ENCODE peak calls at places on chromosome 15, in six cellular contexts. D is fibroblast of pulmonary artery, G is fibroblast of lung, Q is astrocyte of the spinal cord, Y is A549, N is fibroblast of villous mesenchyme. E is an unnamed sample.

GRCh38 chr15:52699457-52699856 is 20.3 kb upstream of the ATOSA start:
- DNase-seq in D (no peak), G (no peak), Q (no peak), Y (no peak), N (peak; percentile 10), E (no peak)

GRCh38 chr15:69976366-69976994 is 121.2 kb downstream of the TLE3 start:
- DNase-seq in D (peak; percentile 71), G (peak; percentile 53), Q (peak; percentile 46), Y (peak; percentile 35), N (peak; percentile 51), E (peak; percentile 29)

GRCh38 chr15:85725019-85725418 is 69.7 kb downstream of the KLHL25 start:
- DNase-seq in D (peak; percentile 80), G (peak; percentile 77), Q (peak; percentile 76), Y (no peak), N (peak; percentile 85), E (no peak)

GRCh38 chr15:28955686-28956421 is 70.1 kb downstream of the APBA2 start:
- DNase-seq in D (peak; percentile 55), G (peak; percentile 42), Q (peak; percentile 85), Y (no peak), N (peak; percentile 98), E (peak; percentile 89)

GRCh38 chr15:89379423-89379735 is 44.8 kb upstream of the POLG start:
- DNase-seq in D (no peak), G (no peak), Q (no peak), Y (no peak), N (no peak), E (no peak)

GRCh38 chr15:35466476-35466875 is 79.5 kb downstream of the DPH6 start:
- DNase-seq in D (no peak), G (peak; percentile 11), Q (no peak), Y (no peak), N (no peak), E (no peak)

GRCh38 chr15:51119120-51119519 is 24.4 kb upstream of the TNFAIP8L3 start:
- DNase-seq in D (no peak), G (no peak), Q (no peak), Y (no peak), N (no peak), E (no peak)

GRCh38 chr15:40308844-40309189 is 1.1 kb upstream of the PLCB2 start:
- DNase-seq in D (no peak), G (no peak), Q (no peak), Y (no peak), N (peak; percentile 51), E (no peak)

GRCh38 chr15:57580866-57581265 is 10.8 kb upstream of the MYZAP start:
- DNase-seq in D (no peak), G (no peak), Q (no peak), Y (no peak), N (no peak), E (no peak)

GRCh38 chr15:74664028-74664616 is 31.7 kb downstream of the EDC3 start:
- DNase-seq in D (peak; percentile 70), G (peak; percentile 61), Q (peak; percentile 29), Y (peak; percentile 14), N (peak; percentile 78), E (no peak)

GRCh38 chr15:83164409-83165404 is 42.9 kb downstream of the HDGFL3 start:
- DNase-seq in D (peak; percentile 55), G (peak; percentile 43), Q (peak; percentile 67), Y (no peak), N (peak; percentile 10), E (no peak)

GRCh38 chr15:49827311-49827710 is 206.5 kb downstream of the DTWD1 start:
- DNase-seq in D (no peak), G (no peak), Q (no peak), Y (no peak), N (peak; percentile 42), E (no peak)

GRCh38 chr15:83285979-83286553 is 1.6 kb upstream of the BNC1 start:
- DNase-seq in D (peak; percentile 71), G (peak; percentile 58), Q (peak; percentile 73), Y (peak; percentile 70), N (peak; percentile 85), E (peak; percentile 38)

GRCh38 chr15:39936187-39936586 is 2.3 kb downstream of the EIF2AK4 start:
- DNase-seq in D (peak; percentile 31), G (peak; percentile 37), Q (peak; percentile 62), Y (no peak), N (no peak), E (no peak)

GRCh38 chr15:80389370-80389769 is 14.8 kb upstream of the ARNT2 start:
- DNase-seq in D (no peak), G (no peak), Q (no peak), Y (no peak), N (no peak), E (no peak)

GRCh38 chr15:36278219-36278618 is 301.2 kb upstream of the CDIN1 start:
- DNase-seq in D (peak; percentile 38), G (peak; percentile 41), Q (peak; percentile 20), Y (peak; percentile 32), N (peak; percentile 24), E (no peak)

DNA sequence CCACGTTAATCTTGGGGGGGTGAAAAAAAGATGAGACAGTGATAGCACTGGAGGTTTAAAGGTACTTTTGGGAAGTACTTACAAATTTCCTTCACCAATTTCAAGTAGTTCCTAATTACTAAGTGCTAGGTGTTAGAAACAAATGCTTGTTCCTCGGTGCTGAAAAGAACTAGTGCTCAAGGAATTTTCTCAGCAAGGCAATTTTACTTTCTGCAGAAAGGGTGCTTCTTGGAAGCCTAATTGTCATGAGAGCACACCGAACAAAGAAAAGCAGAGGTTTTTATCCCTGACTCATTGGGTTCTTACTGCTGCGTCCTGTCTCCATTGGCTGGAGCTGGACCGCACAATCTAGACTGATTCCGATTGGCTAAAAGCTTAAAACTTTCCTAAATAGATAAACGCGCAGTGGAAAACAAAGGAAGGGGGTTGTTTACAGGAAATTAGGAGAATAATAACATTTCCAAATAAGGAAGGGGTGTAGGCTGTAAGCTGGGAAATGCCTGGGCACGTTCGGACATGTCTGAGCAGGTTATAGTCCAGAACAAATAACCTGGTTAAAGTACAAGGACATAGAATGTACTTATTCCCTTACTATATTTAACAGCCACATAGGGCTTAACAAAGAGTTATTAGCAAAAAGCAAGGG is 49.6 kb downstream of the CHD2 start:
- DNase-seq in D (no peak), G (peak; percentile 11), Q (no peak), Y (peak; percentile 35), N (no peak), E (no peak)
- H3K4me3 ChIP-seq in D (no peak overlapping the region), G (no peak overlapping the region), Q (no peak overlapping the region), Y (no peak overlapping the region), N (no peak overlapping the region), E (no peak overlapping the region)

DNA sequence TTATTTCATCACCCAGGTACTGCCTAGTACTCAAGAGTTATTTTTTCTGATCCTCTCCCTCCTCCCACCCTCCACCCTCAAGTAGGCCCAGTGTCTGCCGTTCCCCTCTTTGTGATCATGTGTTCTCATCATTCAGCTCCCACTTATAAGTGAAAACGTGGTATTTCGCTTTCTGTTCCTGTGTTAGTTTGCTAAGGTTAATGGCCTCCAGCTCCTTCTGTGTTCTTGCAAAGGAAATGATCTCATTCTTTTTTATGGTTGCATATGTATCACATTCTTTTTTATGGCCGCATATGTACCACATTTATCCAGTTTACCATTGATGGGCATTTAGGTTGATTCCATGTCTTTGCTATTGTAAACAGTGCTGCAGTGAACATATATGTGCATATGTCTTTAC is 8.2 kb upstream of the GANC start:
- DNase-seq in D (no peak), G (no peak), Q (no peak), Y (no peak), N (no peak), E (no peak)
- TF ChIP-seq CTCF in D (no peak), G (no peak), Q (no peak), Y (no peak), N (no peak), E (no peak)

GRCh38 chr15:78915341-78916087 is 29.3 kb downstream of the CTSH start:
- DNase-seq in D (peak; percentile 33), G (no peak), Q (peak; percentile 32), Y (no peak), N (peak; percentile 58), E (no peak)

GRCh38 chr15:78917888-78918287 is 27.0 kb downstream of the CTSH start:
- DNase-seq in D (no peak), G (no peak), Q (no peak), Y (no peak), N (no peak), E (no peak)

GRCh38 chr15:78913012-78913411 is 31.8 kb downstream of the CTSH start:
- DNase-seq in D (no peak), G (no peak), Q (no peak), Y (no peak), N (no peak), E (no peak)

GRCh38 chr15:78910836-78911235 is 34.0 kb downstream of the CTSH start:
- DNase-seq in D (no peak), G (no peak), Q (no peak), Y (no peak), N (no peak), E (no peak)

GRCh38 chr15:78914027-78914764 is 30.6 kb downstream of the CTSH start:
- DNase-seq in D (no peak), G (peak; percentile 39), Q (no peak), Y (peak; percentile 43), N (peak; percentile 60), E (no peak)
- H3K4me3 ChIP-seq in D (no peak overlapping the region), G (no peak overlapping the region), Q (no peak overlapping the region), Y (no peak overlapping the region), N (no peak overlapping the region), E (no peak overlapping the region)

GRCh38 chr15:64386291-64386690 is 1.3 kb upstream of the TRIP4 start:
- DNase-seq in D (no peak), G (no peak), Q (no peak), Y (no peak), N (no peak), E (no peak)

GRCh38 chr15:64379216-64379960 is 1.9 kb downstream of the PCLAF start:
- DNase-seq in D (no peak), G (no peak), Q (peak; percentile 4), Y (no peak), N (peak; percentile 30), E (no peak)

GRCh38 chr15:64381000-64381751 is at the start of gene PCLAF:
- DNase-seq in D (peak; percentile 95), G (peak; percentile 93), Q (peak; percentile 95), Y (peak; percentile 97), N (peak; percentile 95), E (peak; percentile 90)

GRCh38 chr15:64387562-64388168 is at the start of gene TRIP4:
- DNase-seq in D (peak; percentile 98), G (peak; percentile 97), Q (peak; percentile 97), Y (peak; percentile 100), N (peak; percentile 98), E (peak; percentile 94)

GRCh38 chr15:64383760-64384159 is 2.5 kb upstream of the PCLAF start:
- DNase-seq in D (no peak), G (no peak), Q (no peak), Y (no peak), N (no peak), E (no peak)
- TF ChIP-seq CTCF in D (no peak), G (no peak), Q (no peak), Y (no peak), N (no peak), E (no peak)

GRCh38 chr15:56019819-56020218 is 26.4 kb upstream of the NEDD4 start:
- DNase-seq in D (no peak), G (no peak), Q (no peak), Y (no peak), N (no peak), E (no peak)
- H3K4me3 ChIP-seq in D (no peak overlapping the region), G (no peak overlapping the region), Q (no peak overlapping the region), Y (peak overlapping the region; percentile 38), N (no peak overlapping the region), E (no peak overlapping the region)

GRCh38 chr15:55741592-55742497 is 1.1 kb downstream of the PRTG start:
- DNase-seq in D (no peak), G (no peak), Q (peak; percentile 18), Y (peak; percentile 37), N (peak; percentile 20), E (no peak)
- TF ChIP-seq CTCF in D (no peak), G (peak; percentile 14), Q (peak; percentile 12), Y (no peak), N (no peak), E (no peak)

GRCh38 chr15:73050561-73051297 is 1.5 kb upstream of the NEO1 start:
- DNase-seq in D (no peak), G (no peak), Q (peak; percentile 3), Y (no peak), N (no peak), E (no peak)
- H3K4me3 ChIP-seq in D (peak overlapping the region; percentile 69), G (peak overlapping the region; percentile 65), Q (peak overlapping the region; percentile 67), Y (peak overlapping the region; percentile 89), N (no peak overlapping the region), E (peak overlapping the region; percentile 62)

E was measured in HFF-Myc.